ENCODE peak calls at places on chromosomes 7 and 10, in six cellular contexts. One of them, this sample, is unnamed.

GRCh38 chr7:46015107-46015868 is 94.2 kb upstream of the IGFBP3 start:
- DNase-seq in endothelial cell of umbilical vein: no peak
- DNase-seq in Ammon's horn: no peak
- DNase-seq in activated gamma-delta T cell treated with Interleukin-2 at 50 U/mL for 16 hours: no peak
- DNase-seq in H7: peak; percentile 53
- DNase-seq in posterior vena cava: no peak
- DNase-seq in this sample: peak; percentile 55

GRCh38 chr10:78964952-78965633 is 103.7 kb upstream of the ZMIZ1 start:
- DNase-seq in H7: peak; percentile 94
- DNase-seq in endothelial cell of umbilical vein: peak; percentile 66
- DNase-seq in posterior vena cava: no peak
- DNase-seq in activated gamma-delta T cell treated with Interleukin-2 at 50 U/mL for 16 hours: no peak
- DNase-seq in Ammon's horn: peak; percentile 88
- DNase-seq in this sample: peak; percentile 91

GRCh38 chr10:75283150-75284096 is 47.7 kb upstream of the COMTD1 start:
- DNase-seq in Ammon's horn: peak; percentile 38
- DNase-seq in activated gamma-delta T cell treated with Interleukin-2 at 50 U/mL for 16 hours: no peak
- DNase-seq in posterior vena cava: no peak
- DNase-seq in endothelial cell of umbilical vein: no peak
- DNase-seq in H7: peak; percentile 77
- DNase-seq in this sample: peak; percentile 55

GRCh38 chr7:80907141-80907601 is 11.7 kb downstream of the SEMA3C start:
- DNase-seq in endothelial cell of umbilical vein: no peak
- DNase-seq in Ammon's horn: no peak
- DNase-seq in activated gamma-delta T cell treated with Interleukin-2 at 50 U/mL for 16 hours: no peak
- DNase-seq in posterior vena cava: no peak
- DNase-seq in H7: no peak
- DNase-seq in this sample: no peak

GRCh38 chr10:123885406-123886164 is 6.0 kb downstream of the CPXM2 start:
- DNase-seq in H7: no peak
- DNase-seq in endothelial cell of umbilical vein: no peak
- DNase-seq in posterior vena cava: peak; percentile 81
- DNase-seq in activated gamma-delta T cell treated with Interleukin-2 at 50 U/mL for 16 hours: no peak
- DNase-seq in Ammon's horn: no peak
- DNase-seq in this sample: no peak

GRCh38 chr7:75650671-75651070 is 88.1 kb downstream of the HIP1 start:
- DNase-seq in activated gamma-delta T cell treated with Interleukin-2 at 50 U/mL for 16 hours: no peak
- DNase-seq in posterior vena cava: peak; percentile 85
- DNase-seq in endothelial cell of umbilical vein: peak; percentile 92
- DNase-seq in Ammon's horn: no peak
- DNase-seq in H7: peak; percentile 43
- DNase-seq in this sample: no peak

GRCh38 chr10:48625013-48625412 is 20.1 kb upstream of the ARHGAP22 start:
- DNase-seq in posterior vena cava: no peak
- DNase-seq in Ammon's horn: no peak
- DNase-seq in endothelial cell of umbilical vein: peak; percentile 47
- DNase-seq in activated gamma-delta T cell treated with Interleukin-2 at 50 U/mL for 16 hours: no peak
- DNase-seq in H7: no peak
- DNase-seq in this sample: no peak

GRCh38 chr7:1845536-1846311 is 175.6 kb downstream of the ELFN1 start:
- DNase-seq in Ammon's horn: no peak
- DNase-seq in H7: no peak
- DNase-seq in activated gamma-delta T cell treated with Interleukin-2 at 50 U/mL for 16 hours: no peak
- DNase-seq in endothelial cell of umbilical vein: no peak
- DNase-seq in posterior vena cava: peak; percentile 69
- DNase-seq in this sample: no peak

GRCh38 chr7:42628021-42628420 is 283.8 kb downstream of the C7orf25 start:
- DNase-seq in endothelial cell of umbilical vein: no peak
- DNase-seq in Ammon's horn: no peak
- DNase-seq in activated gamma-delta T cell treated with Interleukin-2 at 50 U/mL for 16 hours: no peak
- DNase-seq in posterior vena cava: no peak
- DNase-seq in H7: no peak
- DNase-seq in this sample: no peak

GRCh38 chr7:155423337-155424285 is 34.3 kb upstream of the EN2 start:
- DNase-seq in H7: peak; percentile 36
- DNase-seq in endothelial cell of umbilical vein: no peak
- DNase-seq in posterior vena cava: peak; percentile 74
- DNase-seq in Ammon's horn: no peak
- DNase-seq in activated gamma-delta T cell treated with Interleukin-2 at 50 U/mL for 16 hours: no peak
- DNase-seq in this sample: no peak

GRCh38 chr10:22253578-22253882 is 35.7 kb upstream of the EBLN1 start:
- DNase-seq in endothelial cell of umbilical vein: peak; percentile 6
- DNase-seq in H7: no peak
- DNase-seq in posterior vena cava: peak; percentile 91
- DNase-seq in activated gamma-delta T cell treated with Interleukin-2 at 50 U/mL for 16 hours: no peak
- DNase-seq in Ammon's horn: peak; percentile 17
- DNase-seq in this sample: peak; percentile 18

GRCh38 chr7:2008936-2009540 is 223.7 kb downstream of the MAD1L1 start:
- DNase-seq in posterior vena cava: peak; percentile 73
- DNase-seq in Ammon's horn: no peak
- DNase-seq in endothelial cell of umbilical vein: no peak
- DNase-seq in activated gamma-delta T cell treated with Interleukin-2 at 50 U/mL for 16 hours: no peak
- DNase-seq in H7: no peak
- DNase-seq in this sample: no peak

GRCh38 chr7:100087055-100087750 is 1.6 kb upstream of the COPS6 start:
- DNase-seq in endothelial cell of umbilical vein: peak; percentile 97
- DNase-seq in posterior vena cava: no peak
- DNase-seq in H7: no peak
- DNase-seq in Ammon's horn: no peak
- DNase-seq in activated gamma-delta T cell treated with Interleukin-2 at 50 U/mL for 16 hours: no peak
- DNase-seq in this sample: no peak

GRCh38 chr10:12358863-12359647 is 9.7 kb downstream of the CAMK1D start:
- DNase-seq in endothelial cell of umbilical vein: no peak
- DNase-seq in H7: peak; percentile 55
- DNase-seq in activated gamma-delta T cell treated with Interleukin-2 at 50 U/mL for 16 hours: no peak
- DNase-seq in posterior vena cava: no peak
- DNase-seq in Ammon's horn: no peak
- DNase-seq in this sample: no peak

GRCh38 chr10:115857856-115858255 is 415.1 kb downstream of the GFRA1 start:
- DNase-seq in H7: no peak
- DNase-seq in activated gamma-delta T cell treated with Interleukin-2 at 50 U/mL for 16 hours: no peak
- DNase-seq in posterior vena cava: no peak
- DNase-seq in Ammon's horn: no peak
- DNase-seq in endothelial cell of umbilical vein: no peak
- DNase-seq in this sample: no peak

This sample was measured in iPS-NIHi11.